ENCODE peak calls at places on chromosomes 1 and 21, in ten cellular contexts. One of them, this sample, is unnamed.

GRCh38 chr1:41618066-41618825 is 133.8 kb upstream of the EDN2 start:
- DNase-seq in heart right ventricle: peak
- DNase-seq in fibroblast of villous mesenchyme: peak
- DNase-seq in tibial nerve: peak
- DNase-seq in breast epithelium: peak
- DNase-seq in PC-9: no peak
- DNase-seq in left lung: peak
- DNase-seq in adrenal gland: peak
- DNase-seq in transverse colon: peak
- DNase-seq in upper lobe of right lung: peak
- DNase-seq in this sample: no peak

GRCh38 chr1:28646040-28646439 is 2.4 kb upstream of the RNU11 start:
- DNase-seq in tibial nerve: no peak
- DNase-seq in transverse colon: no peak
- DNase-seq in PC-9: no peak
- DNase-seq in fibroblast of villous mesenchyme: peak
- DNase-seq in breast epithelium: no peak
- DNase-seq in upper lobe of right lung: no peak
- DNase-seq in adrenal gland: no peak
- DNase-seq in heart right ventricle: no peak
- DNase-seq in left lung: no peak
- DNase-seq in this sample: no peak

GRCh38 chr1:227846265-227846858 is 30.9 kb downstream of the PRSS38 start:
- DNase-seq in adrenal gland: no peak
- DNase-seq in heart right ventricle: no peak
- DNase-seq in upper lobe of right lung: no peak
- DNase-seq in left lung: no peak
- DNase-seq in breast epithelium: no peak
- DNase-seq in tibial nerve: no peak
- DNase-seq in transverse colon: no peak
- DNase-seq in PC-9: no peak
- DNase-seq in fibroblast of villous mesenchyme: no peak
- DNase-seq in this sample: no peak

GRCh38 chr1:212125654-212126053 is 90.1 kb downstream of the DTL start:
- DNase-seq in left lung: no peak
- DNase-seq in PC-9: no peak
- DNase-seq in transverse colon: peak
- DNase-seq in adrenal gland: no peak
- DNase-seq in upper lobe of right lung: no peak
- DNase-seq in heart right ventricle: no peak
- DNase-seq in breast epithelium: no peak
- DNase-seq in tibial nerve: no peak
- DNase-seq in fibroblast of villous mesenchyme: no peak
- DNase-seq in this sample: peak

GRCh38 chr1:230043102-230043501 is 23.9 kb upstream of the GALNT2 start:
- DNase-seq in breast epithelium: no peak
- DNase-seq in heart right ventricle: no peak
- DNase-seq in adrenal gland: no peak
- DNase-seq in PC-9: no peak
- DNase-seq in tibial nerve: no peak
- DNase-seq in fibroblast of villous mesenchyme: no peak
- DNase-seq in left lung: no peak
- DNase-seq in transverse colon: no peak
- DNase-seq in upper lobe of right lung: no peak
- DNase-seq in this sample: no peak

GRCh38 chr1:202821467-202821866 is 10.7 kb downstream of the PCAT6 start:
- DNase-seq in upper lobe of right lung: no peak
- DNase-seq in heart right ventricle: no peak
- DNase-seq in tibial nerve: no peak
- DNase-seq in fibroblast of villous mesenchyme: peak
- DNase-seq in transverse colon: no peak
- DNase-seq in breast epithelium: no peak
- DNase-seq in adrenal gland: no peak
- DNase-seq in PC-9: peak
- DNase-seq in left lung: no peak
- DNase-seq in this sample: no peak

GRCh38 chr1:234661249-234661928 is 51.4 kb upstream of the IRF2BP2 start:
- DNase-seq in fibroblast of villous mesenchyme: no peak
- DNase-seq in breast epithelium: no peak
- DNase-seq in adrenal gland: no peak
- DNase-seq in upper lobe of right lung: no peak
- DNase-seq in heart right ventricle: no peak
- DNase-seq in left lung: no peak
- DNase-seq in PC-9: no peak
- DNase-seq in transverse colon: no peak
- DNase-seq in tibial nerve: no peak
- DNase-seq in this sample: no peak

GRCh38 chr1:18564661-18565060 is 66.0 kb upstream of the PAX7 start:
- DNase-seq in heart right ventricle: no peak
- DNase-seq in PC-9: no peak
- DNase-seq in tibial nerve: no peak
- DNase-seq in left lung: no peak
- DNase-seq in breast epithelium: no peak
- DNase-seq in adrenal gland: no peak
- DNase-seq in upper lobe of right lung: no peak
- DNase-seq in transverse colon: no peak
- DNase-seq in fibroblast of villous mesenchyme: no peak
- DNase-seq in this sample: no peak

GRCh38 chr1:23116216-23116836 is 52.3 kb downstream of the LUZP1 start:
- DNase-seq in breast epithelium: no peak
- DNase-seq in tibial nerve: no peak
- DNase-seq in fibroblast of villous mesenchyme: no peak
- DNase-seq in upper lobe of right lung: no peak
- DNase-seq in transverse colon: no peak
- DNase-seq in adrenal gland: no peak
- DNase-seq in left lung: no peak
- DNase-seq in heart right ventricle: no peak
- DNase-seq in PC-9: no peak
- DNase-seq in this sample: no peak

GRCh38 chr1:50163674-50164073 is 55.0 kb downstream of the ELAVL4 start:
- DNase-seq in transverse colon: no peak
- DNase-seq in adrenal gland: no peak
- DNase-seq in heart right ventricle: no peak
- DNase-seq in upper lobe of right lung: no peak
- DNase-seq in PC-9: no peak
- DNase-seq in breast epithelium: no peak
- DNase-seq in fibroblast of villous mesenchyme: no peak
- DNase-seq in tibial nerve: no peak
- DNase-seq in left lung: no peak
- DNase-seq in this sample: no peak

GRCh38 chr1:5659606-5660005 is 332.6 kb downstream of the NPHP4 start:
- DNase-seq in transverse colon: no peak
- DNase-seq in fibroblast of villous mesenchyme: no peak
- DNase-seq in upper lobe of right lung: no peak
- DNase-seq in tibial nerve: no peak
- DNase-seq in adrenal gland: no peak
- DNase-seq in heart right ventricle: no peak
- DNase-seq in left lung: no peak
- DNase-seq in PC-9: no peak
- DNase-seq in breast epithelium: no peak
- DNase-seq in this sample: no peak

GRCh38 chr1:202343652-202344349 is 2.1 kb upstream of the UBE2T start:
- DNase-seq in fibroblast of villous mesenchyme: peak
- DNase-seq in tibial nerve: no peak
- DNase-seq in heart right ventricle: no peak
- DNase-seq in breast epithelium: no peak
- DNase-seq in adrenal gland: no peak
- DNase-seq in upper lobe of right lung: no peak
- DNase-seq in PC-9: peak
- DNase-seq in transverse colon: no peak
- DNase-seq in left lung: no peak
- DNase-seq in this sample: no peak

GRCh38 chr1:172272087-172272486 is 148.4 kb upstream of the C1orf105 start:
- DNase-seq in upper lobe of right lung: no peak
- DNase-seq in heart right ventricle: no peak
- DNase-seq in transverse colon: no peak
- DNase-seq in fibroblast of villous mesenchyme: no peak
- DNase-seq in left lung: no peak
- DNase-seq in adrenal gland: no peak
- DNase-seq in tibial nerve: no peak
- DNase-seq in breast epithelium: no peak
- DNase-seq in PC-9: no peak
- DNase-seq in this sample: no peak

GRCh38 chr1:112522621-112523020 is 13.9 kb downstream of the WNT2B start:
- DNase-seq in upper lobe of right lung: no peak
- DNase-seq in fibroblast of villous mesenchyme: peak
- DNase-seq in adrenal gland: no peak
- DNase-seq in transverse colon: no peak
- DNase-seq in heart right ventricle: no peak
- DNase-seq in breast epithelium: no peak
- DNase-seq in left lung: no peak
- DNase-seq in PC-9: peak
- DNase-seq in tibial nerve: no peak
- DNase-seq in this sample: no peak

GRCh38 chr1:198701250-198701649 is 62.4 kb downstream of the PTPRC start:
- DNase-seq in fibroblast of villous mesenchyme: no peak
- DNase-seq in left lung: no peak
- DNase-seq in transverse colon: no peak
- DNase-seq in tibial nerve: no peak
- DNase-seq in upper lobe of right lung: no peak
- DNase-seq in breast epithelium: no peak
- DNase-seq in PC-9: no peak
- DNase-seq in adrenal gland: no peak
- DNase-seq in heart right ventricle: no peak
- DNase-seq in this sample: no peak

GRCh38 chr21:44058981-44059380 is 46.9 kb downstream of the TRAPPC10 start:
- DNase-seq in upper lobe of right lung: no peak
- DNase-seq in left lung: no peak
- DNase-seq in tibial nerve: no peak
- DNase-seq in heart right ventricle: no peak
- DNase-seq in adrenal gland: no peak
- DNase-seq in transverse colon: no peak
- DNase-seq in PC-9: no peak
- DNase-seq in fibroblast of villous mesenchyme: no peak
- DNase-seq in breast epithelium: no peak
- DNase-seq in this sample: no peak

GRCh38 chr1:232033285-232033684 is 406.7 kb downstream of the DISC1 start:
- DNase-seq in upper lobe of right lung: no peak
- DNase-seq in heart right ventricle: no peak
- DNase-seq in PC-9: no peak
- DNase-seq in transverse colon: no peak
- DNase-seq in fibroblast of villous mesenchyme: no peak
- DNase-seq in left lung: no peak
- DNase-seq in adrenal gland: no peak
- DNase-seq in breast epithelium: no peak
- DNase-seq in tibial nerve: no peak
- DNase-seq in this sample: no peak

GRCh38 chr1:234961468-234962339 is 166.9 kb downstream of the TOMM20 start:
- DNase-seq in upper lobe of right lung: no peak
- DNase-seq in tibial nerve: no peak
- DNase-seq in transverse colon: no peak
- DNase-seq in fibroblast of villous mesenchyme: peak
- DNase-seq in adrenal gland: no peak
- DNase-seq in left lung: no peak
- DNase-seq in breast epithelium: no peak
- DNase-seq in heart right ventricle: no peak
- DNase-seq in PC-9: peak
- DNase-seq in this sample: no peak

GRCh38 chr1:199854681-199855321 is 172.7 kb upstream of the NR5A2 start:
- DNase-seq in breast epithelium: no peak
- DNase-seq in adrenal gland: no peak
- DNase-seq in fibroblast of villous mesenchyme: no peak
- DNase-seq in upper lobe of right lung: no peak
- DNase-seq in left lung: no peak
- DNase-seq in tibial nerve: no peak
- DNase-seq in heart right ventricle: no peak
- DNase-seq in transverse colon: no peak
- DNase-seq in PC-9: no peak
- DNase-seq in this sample: no peak

DNA sequence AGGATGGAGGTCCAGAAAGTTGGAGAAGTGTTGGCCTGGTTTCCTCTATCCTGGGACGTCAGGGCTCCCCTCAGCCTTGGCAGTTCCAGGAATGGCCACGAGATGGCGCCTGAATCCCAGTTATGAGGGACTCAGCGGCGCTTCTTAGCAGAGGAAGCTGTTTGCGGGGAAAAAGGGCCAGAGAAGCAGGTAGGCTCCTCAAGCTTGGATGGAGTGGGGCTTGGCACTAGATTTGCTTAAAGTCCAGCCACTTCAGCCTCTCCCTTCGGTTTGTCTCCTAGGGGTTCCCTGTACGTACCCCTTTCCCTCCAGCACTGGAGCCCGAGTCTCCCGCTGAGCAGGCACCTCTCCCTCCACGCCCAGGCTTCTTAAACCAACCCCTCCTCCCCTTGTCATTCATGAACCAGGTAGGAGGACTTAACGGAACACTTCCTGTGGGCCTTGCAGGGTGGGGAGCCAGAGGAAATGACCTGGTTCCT is 32.0 kb upstream of the TENT5B start:
- DNase-seq in left lung: peak
- DNase-seq in PC-9: peak
- DNase-seq in fibroblast of villous mesenchyme: peak
- DNase-seq in tibial nerve: peak
- DNase-seq in heart right ventricle: peak
- DNase-seq in adrenal gland: peak
- DNase-seq in transverse colon: peak
- DNase-seq in breast epithelium: peak
- DNase-seq in upper lobe of right lung: peak
- DNase-seq in this sample: peak
- H3K4me3 ChIP-seq in left lung: no peak
- H3K4me3 ChIP-seq in PC-9: no peak
- H3K4me3 ChIP-seq in fibroblast of villous mesenchyme: no peak
- H3K4me3 ChIP-seq in tibial nerve: no peak
- H3K4me3 ChIP-seq in heart right ventricle: peak
- H3K4me3 ChIP-seq in adrenal gland: peak
- H3K4me3 ChIP-seq in transverse colon: peak
- H3K4me3 ChIP-seq in breast epithelium: peak
- H3K4me3 ChIP-seq in upper lobe of right lung: peak
- H3K4me3 ChIP-seq in this sample: no peak

GRCh38 chr1:223831755-223832636 is 13.8 kb downstream of the TP53BP2 start:
- DNase-seq in left lung: no peak
- DNase-seq in tibial nerve: no peak
- DNase-seq in PC-9: peak
- DNase-seq in adrenal gland: no peak
- DNase-seq in breast epithelium: no peak
- DNase-seq in upper lobe of right lung: no peak
- DNase-seq in transverse colon: no peak
- DNase-seq in fibroblast of villous mesenchyme: peak
- DNase-seq in heart right ventricle: no peak
- DNase-seq in this sample: no peak
- TF ChIP-seq CTCF in left lung: no peak
- TF ChIP-seq CTCF in tibial nerve: no peak
- TF ChIP-seq CTCF in PC-9: no peak
- TF ChIP-seq CTCF in adrenal gland: peak
- TF ChIP-seq CTCF in breast epithelium: no peak
- TF ChIP-seq CTCF in upper lobe of right lung: no peak
- TF ChIP-seq CTCF in transverse colon: no peak
- TF ChIP-seq CTCF in fibroblast of villous mesenchyme: no peak
- TF ChIP-seq CTCF in heart right ventricle: no peak
- TF ChIP-seq CTCF in this sample: no peak

GRCh38 chr1:206002833-206003532 is at the start of gene RAB7B:
- DNase-seq in adrenal gland: peak
- DNase-seq in breast epithelium: peak
- DNase-seq in tibial nerve: peak
- DNase-seq in fibroblast of villous mesenchyme: peak
- DNase-seq in left lung: peak
- DNase-seq in PC-9: no peak
- DNase-seq in transverse colon: peak
- DNase-seq in heart right ventricle: peak
- DNase-seq in upper lobe of right lung: peak
- DNase-seq in this sample: peak
- H3K4me3 ChIP-seq in adrenal gland: peak
- H3K4me3 ChIP-seq in breast epithelium: peak
- H3K4me3 ChIP-seq in tibial nerve: peak
- H3K4me3 ChIP-seq in fibroblast of villous mesenchyme: peak
- H3K4me3 ChIP-seq in left lung: peak
- H3K4me3 ChIP-seq in PC-9: no peak
- H3K4me3 ChIP-seq in transverse colon: peak
- H3K4me3 ChIP-seq in heart right ventricle: peak
- H3K4me3 ChIP-seq in upper lobe of right lung: peak
- H3K4me3 ChIP-seq in this sample: no peak

GRCh38 chr1:16613185-16614147 is at the start of gene NBPF1:
- DNase-seq in left lung: peak
- DNase-seq in heart right ventricle: peak
- DNase-seq in tibial nerve: peak
- DNase-seq in PC-9: peak
- DNase-seq in adrenal gland: peak
- DNase-seq in transverse colon: peak
- DNase-seq in fibroblast of villous mesenchyme: peak
- DNase-seq in upper lobe of right lung: peak
- DNase-seq in breast epithelium: peak
- DNase-seq in this sample: peak
- TF ChIP-seq CTCF in left lung: no peak
- TF ChIP-seq CTCF in heart right ventricle: no peak
- TF ChIP-seq CTCF in tibial nerve: peak
- TF ChIP-seq CTCF in PC-9: no peak
- TF ChIP-seq CTCF in adrenal gland: no peak
- TF ChIP-seq CTCF in transverse colon: no peak
- TF ChIP-seq CTCF in fibroblast of villous mesenchyme: no peak
- TF ChIP-seq CTCF in upper lobe of right lung: no peak
- TF ChIP-seq CTCF in breast epithelium: no peak
- TF ChIP-seq CTCF in this sample: no peak